ENCODE peak calls at places on chromosomes 5 and 9, in eight cellular contexts. One of them, this sample, is unnamed.

GRCh38 chr5:66671305-66671704 is 75.1 kb downstream of the MAST4 start:
- DNase-seq in COR-L47: no peak
- DNase-seq in EL: no peak
- DNase-seq in stimulated activated CD4-positive, alpha-beta T cell treated with anti-CD3 and anti-CD28 coated beads, Interleukin-1b, Interleukin-23, amount 100 ng/mL, for 4 hours: no peak
- DNase-seq in fibroblast of lung: peak; percentile 8
- DNase-seq in foreskin fibroblast: no peak
- DNase-seq in heart right ventricle: no peak
- DNase-seq in mesothelial cell of epicardium: no peak
- DNase-seq in this sample: no peak

GRCh38 chr9:37923121-37923795 is 19.3 kb upstream of the SLC25A51 start:
- DNase-seq in foreskin fibroblast: no peak
- DNase-seq in COR-L47: no peak
- DNase-seq in fibroblast of lung: no peak
- DNase-seq in mesothelial cell of epicardium: no peak
- DNase-seq in EL: no peak
- DNase-seq in stimulated activated CD4-positive, alpha-beta T cell treated with anti-CD3 and anti-CD28 coated beads, Interleukin-1b, Interleukin-23, amount 100 ng/mL, for 4 hours: no peak
- DNase-seq in heart right ventricle: no peak
- DNase-seq in this sample: no peak

GRCh38 chr9:120394058-120394669 is 185.8 kb downstream of the CDK5RAP2 start:
- DNase-seq in stimulated activated CD4-positive, alpha-beta T cell treated with anti-CD3 and anti-CD28 coated beads, Interleukin-1b, Interleukin-23, amount 100 ng/mL, for 4 hours: no peak
- DNase-seq in EL: peak; percentile 95
- DNase-seq in foreskin fibroblast: peak; percentile 95
- DNase-seq in COR-L47: no peak
- DNase-seq in heart right ventricle: no peak
- DNase-seq in fibroblast of lung: peak; percentile 97
- DNase-seq in mesothelial cell of epicardium: no peak
- DNase-seq in this sample: no peak

GRCh38 chr5:14710313-14710994 is 45.9 kb downstream of the OTULIN start:
- DNase-seq in heart right ventricle: no peak
- DNase-seq in EL: no peak
- DNase-seq in fibroblast of lung: no peak
- DNase-seq in stimulated activated CD4-positive, alpha-beta T cell treated with anti-CD3 and anti-CD28 coated beads, Interleukin-1b, Interleukin-23, amount 100 ng/mL, for 4 hours: no peak
- DNase-seq in foreskin fibroblast: no peak
- DNase-seq in COR-L47: no peak
- DNase-seq in mesothelial cell of epicardium: no peak
- DNase-seq in this sample: no peak

GRCh38 chr9:91174772-91175171 is 186.9 kb downstream of the AUH start:
- DNase-seq in heart right ventricle: no peak
- DNase-seq in mesothelial cell of epicardium: no peak
- DNase-seq in fibroblast of lung: no peak
- DNase-seq in EL: no peak
- DNase-seq in COR-L47: no peak
- DNase-seq in foreskin fibroblast: no peak
- DNase-seq in stimulated activated CD4-positive, alpha-beta T cell treated with anti-CD3 and anti-CD28 coated beads, Interleukin-1b, Interleukin-23, amount 100 ng/mL, for 4 hours: no peak
- DNase-seq in this sample: no peak

GRCh38 chr5:108168915-108169314 is 213.0 kb downstream of the FBXL17 start:
- DNase-seq in heart right ventricle: no peak
- DNase-seq in stimulated activated CD4-positive, alpha-beta T cell treated with anti-CD3 and anti-CD28 coated beads, Interleukin-1b, Interleukin-23, amount 100 ng/mL, for 4 hours: no peak
- DNase-seq in EL: no peak
- DNase-seq in COR-L47: peak; percentile 23
- DNase-seq in foreskin fibroblast: no peak
- DNase-seq in mesothelial cell of epicardium: no peak
- DNase-seq in fibroblast of lung: no peak
- DNase-seq in this sample: no peak

GRCh38 chr5:112581811-112582320 is 155.8 kb upstream of the APC start:
- DNase-seq in fibroblast of lung: no peak
- DNase-seq in stimulated activated CD4-positive, alpha-beta T cell treated with anti-CD3 and anti-CD28 coated beads, Interleukin-1b, Interleukin-23, amount 100 ng/mL, for 4 hours: no peak
- DNase-seq in heart right ventricle: no peak
- DNase-seq in foreskin fibroblast: no peak
- DNase-seq in COR-L47: no peak
- DNase-seq in EL: no peak
- DNase-seq in mesothelial cell of epicardium: no peak
- DNase-seq in this sample: no peak

GRCh38 chr5:56110646-56111403 is 116.1 kb upstream of the IL6ST start:
- DNase-seq in COR-L47: no peak
- DNase-seq in EL: peak; percentile 56
- DNase-seq in mesothelial cell of epicardium: no peak
- DNase-seq in foreskin fibroblast: no peak
- DNase-seq in heart right ventricle: no peak
- DNase-seq in fibroblast of lung: no peak
- DNase-seq in stimulated activated CD4-positive, alpha-beta T cell treated with anti-CD3 and anti-CD28 coated beads, Interleukin-1b, Interleukin-23, amount 100 ng/mL, for 4 hours: no peak
- DNase-seq in this sample: no peak

GRCh38 chr5:16903480-16904300 is 32.4 kb downstream of the MYO10 start:
- DNase-seq in mesothelial cell of epicardium: no peak
- DNase-seq in EL: no peak
- DNase-seq in stimulated activated CD4-positive, alpha-beta T cell treated with anti-CD3 and anti-CD28 coated beads, Interleukin-1b, Interleukin-23, amount 100 ng/mL, for 4 hours: no peak
- DNase-seq in COR-L47: no peak
- DNase-seq in heart right ventricle: no peak
- DNase-seq in fibroblast of lung: no peak
- DNase-seq in foreskin fibroblast: no peak
- DNase-seq in this sample: no peak

GRCh38 chr5:178115136-178115834 is 2.0 kb downstream of the N4BP3 start:
- DNase-seq in COR-L47: no peak
- DNase-seq in EL: no peak
- DNase-seq in fibroblast of lung: no peak
- DNase-seq in mesothelial cell of epicardium: no peak
- DNase-seq in heart right ventricle: no peak
- DNase-seq in stimulated activated CD4-positive, alpha-beta T cell treated with anti-CD3 and anti-CD28 coated beads, Interleukin-1b, Interleukin-23, amount 100 ng/mL, for 4 hours: no peak
- DNase-seq in foreskin fibroblast: no peak
- DNase-seq in this sample: no peak

GRCh38 chr5:2357309-2357708 is 394.2 kb downstream of the IRX2 start:
- DNase-seq in EL: no peak
- DNase-seq in COR-L47: no peak
- DNase-seq in heart right ventricle: no peak
- DNase-seq in fibroblast of lung: no peak
- DNase-seq in stimulated activated CD4-positive, alpha-beta T cell treated with anti-CD3 and anti-CD28 coated beads, Interleukin-1b, Interleukin-23, amount 100 ng/mL, for 4 hours: no peak
- DNase-seq in foreskin fibroblast: no peak
- DNase-seq in mesothelial cell of epicardium: no peak
- DNase-seq in this sample: no peak

GRCh38 chr9:16203735-16204573 is 651.1 kb downstream of the CCDC171 start:
- DNase-seq in mesothelial cell of epicardium: no peak
- DNase-seq in COR-L47: no peak
- DNase-seq in foreskin fibroblast: no peak
- DNase-seq in fibroblast of lung: peak; percentile 60
- DNase-seq in EL: peak; percentile 25
- DNase-seq in stimulated activated CD4-positive, alpha-beta T cell treated with anti-CD3 and anti-CD28 coated beads, Interleukin-1b, Interleukin-23, amount 100 ng/mL, for 4 hours: no peak
- DNase-seq in heart right ventricle: no peak
- DNase-seq in this sample: no peak

GRCh38 chr9:35516481-35516880 is 26.6 kb downstream of the RUSC2 start:
- DNase-seq in fibroblast of lung: peak; percentile 50
- DNase-seq in mesothelial cell of epicardium: no peak
- DNase-seq in COR-L47: no peak
- DNase-seq in heart right ventricle: no peak
- DNase-seq in stimulated activated CD4-positive, alpha-beta T cell treated with anti-CD3 and anti-CD28 coated beads, Interleukin-1b, Interleukin-23, amount 100 ng/mL, for 4 hours: no peak
- DNase-seq in EL: peak; percentile 92
- DNase-seq in foreskin fibroblast: peak; percentile 72
- DNase-seq in this sample: no peak

GRCh38 chr9:98859941-98860340 is 52.5 kb downstream of the GALNT12 start:
- DNase-seq in foreskin fibroblast: no peak
- DNase-seq in stimulated activated CD4-positive, alpha-beta T cell treated with anti-CD3 and anti-CD28 coated beads, Interleukin-1b, Interleukin-23, amount 100 ng/mL, for 4 hours: no peak
- DNase-seq in mesothelial cell of epicardium: no peak
- DNase-seq in COR-L47: no peak
- DNase-seq in heart right ventricle: no peak
- DNase-seq in fibroblast of lung: no peak
- DNase-seq in EL: no peak
- DNase-seq in this sample: no peak

GRCh38 chr5:139297439-139298133 is 4.0 kb downstream of the MATR3 start:
- DNase-seq in foreskin fibroblast: no peak
- DNase-seq in COR-L47: no peak
- DNase-seq in mesothelial cell of epicardium: no peak
- DNase-seq in stimulated activated CD4-positive, alpha-beta T cell treated with anti-CD3 and anti-CD28 coated beads, Interleukin-1b, Interleukin-23, amount 100 ng/mL, for 4 hours: no peak
- DNase-seq in EL: no peak
- DNase-seq in fibroblast of lung: no peak
- DNase-seq in heart right ventricle: no peak
- DNase-seq in this sample: no peak

GRCh38 chr5:77304388-77304787 is 93.9 kb downstream of the PDE8B start:
- DNase-seq in heart right ventricle: no peak
- DNase-seq in COR-L47: no peak
- DNase-seq in foreskin fibroblast: no peak
- DNase-seq in mesothelial cell of epicardium: no peak
- DNase-seq in EL: no peak
- DNase-seq in stimulated activated CD4-positive, alpha-beta T cell treated with anti-CD3 and anti-CD28 coated beads, Interleukin-1b, Interleukin-23, amount 100 ng/mL, for 4 hours: no peak
- DNase-seq in fibroblast of lung: no peak
- DNase-seq in this sample: no peak

GRCh38 chr9:19490269-19490668 is 81.5 kb downstream of the ACER2 start:
- DNase-seq in COR-L47: no peak
- DNase-seq in heart right ventricle: no peak
- DNase-seq in fibroblast of lung: no peak
- DNase-seq in mesothelial cell of epicardium: no peak
- DNase-seq in EL: no peak
- DNase-seq in foreskin fibroblast: no peak
- DNase-seq in stimulated activated CD4-positive, alpha-beta T cell treated with anti-CD3 and anti-CD28 coated beads, Interleukin-1b, Interleukin-23, amount 100 ng/mL, for 4 hours: no peak
- DNase-seq in this sample: no peak